ENCODE peak calls at places on chromosomes 7 and 10, in five cellular contexts. B is GM12892; E is activated CD8-positive, alpha-beta memory T cell treated with anti-CD3 and anti-CD28 coated beads for 1 hour; S is fibroblast of the aortic adventitia; K is GM12891. Q is an unnamed sample.

GRCh38 chr7:37684927-37685326 is 1.4 kb downstream of the GPR141 start:
- DNase-seq in B (no peak), E (no peak), S (no peak), K (no peak), Q (no peak)

GRCh38 chr7:42237891-42238531 is 1.0 kb upstream of the GLI3 start:
- DNase-seq in B (no peak), E (no peak), S (peak), K (no peak), Q (peak)

GRCh38 chr7:70014472-70015232 is 416.4 kb downstream of the AUTS2 start:
- DNase-seq in B (no peak), E (no peak), S (no peak), K (no peak), Q (no peak)

GRCh38 chr7:11341285-11341944 is 367.7 kb downstream of the PHF14 start:
- DNase-seq in B (no peak), E (no peak), S (peak), K (no peak), Q (no peak)

GRCh38 chr7:84948632-84949031 is 238.2 kb downstream of the SEMA3D start:
- DNase-seq in B (no peak), E (no peak), S (no peak), K (no peak), Q (no peak)

GRCh38 chr10:133378251-133379096 is 588 bp upstream of the PAOX start:
- DNase-seq in B (peak), E (no peak), S (peak), K (no peak), Q (peak)

GRCh38 chr7:134246761-134247160 is 70.0 kb downstream of the SLC35B4 start:
- DNase-seq in B (no peak), E (no peak), S (no peak), K (no peak), Q (no peak)

GRCh38 chr7:99693427-99694200 is 13.8 kb upstream of the CYP3A5 start:
- DNase-seq in B (no peak), E (no peak), S (no peak), K (no peak), Q (peak)

GRCh38 chr7:134788191-134788590 is 8.8 kb downstream of the CALD1 start:
- DNase-seq in B (no peak), E (no peak), S (no peak), K (no peak), Q (no peak)

GRCh38 chr7:5426226-5426475 is 2.5 kb upstream of the TNRC18 start:
- DNase-seq in B (no peak), E (no peak), S (peak), K (no peak), Q (no peak)

GRCh38 chr10:126247454-126247975 is 140.8 kb downstream of the ADAM12 start:
- DNase-seq in B (no peak), E (no peak), S (peak), K (no peak), Q (no peak)

GRCh38 chr7:106178593-106179134 is 66.6 kb upstream of the SYPL1 start:
- DNase-seq in B (no peak), E (no peak), S (peak), K (no peak), Q (no peak)

GRCh38 chr7:90262438-90262837 is 17.5 kb downstream of the CFAP69 start:
- DNase-seq in B (no peak), E (no peak), S (peak), K (no peak), Q (no peak)

GRCh38 chr7:23239253-23239652 is 7.3 kb upstream of the GPNMB start:
- DNase-seq in B (no peak), E (no peak), S (no peak), K (no peak), Q (no peak)

GRCh38 chr7:138267934-138268333 is 191.7 kb downstream of the AKR1D1 start:
- DNase-seq in B (no peak), E (no peak), S (no peak), K (no peak), Q (no peak)

GRCh38 chr10:5538892-5539651 is 14.3 kb downstream of the CALML3 start:
- DNase-seq in B (no peak), E (no peak), S (no peak), K (no peak), Q (no peak)

GRCh38 chr7:41425926-41426325 is 277.0 kb downstream of the INHBA start:
- DNase-seq in B (no peak), E (no peak), S (peak), K (no peak), Q (no peak)

GRCh38 chr7:31776616-31777015 is 89.6 kb downstream of the PPP1R17 start:
- DNase-seq in B (no peak), E (no peak), S (peak), K (no peak), Q (no peak)

GRCh38 chr10:3876563-3876962 is 91.6 kb upstream of the KLF6 start:
- DNase-seq in B (no peak), E (no peak), S (no peak), K (no peak), Q (no peak)

GRCh38 chr7:50212666-50213621 is 91.6 kb upstream of the IKZF1 start:
- DNase-seq in B (no peak), E (no peak), S (no peak), K (no peak), Q (no peak)

GRCh38 chr7:143229054-143229790 is 7.4 kb downstream of the TAS2R40 start:
- DNase-seq in B (no peak), E (no peak), S (no peak), K (no peak), Q (no peak)

GRCh38 chr7:301291-302053 is 11.5 kb downstream of the FOXL3 start:
- DNase-seq in B (no peak), E (no peak), S (no peak), K (no peak), Q (no peak)

GRCh38 chr7:139523988-139524815 is 717 bp downstream of the CLEC2L start:
- DNase-seq in B (no peak), E (no peak), S (no peak), K (no peak), Q (no peak)

GRCh38 chr7:99404977-99405320 is 3.4 kb downstream of the PDAP1 start:
- DNase-seq in B (no peak), E (no peak), S (no peak), K (no peak), Q (no peak)

GRCh38 chr7:154862153-154862791 is 140.7 kb downstream of the PAXIP1 start:
- DNase-seq in B (no peak), E (no peak), S (no peak), K (no peak), Q (no peak)

GRCh38 chr7:74284781-74285259 is 4.4 kb upstream of the CLIP2 start:
- DNase-seq in B (no peak), E (no peak), S (no peak), K (no peak), Q (no peak)

GRCh38 chr10:132151286-132151950 is 35.3 kb upstream of the DPYSL4 start:
- DNase-seq in B (no peak), E (no peak), S (no peak), K (no peak), Q (no peak)

GRCh38 chr7:45662540-45663166 is 88.5 kb downstream of the ADCY1 start:
- DNase-seq in B (no peak), E (no peak), S (no peak), K (no peak), Q (no peak)

GRCh38 chr10:89206402-89207180 is 526 bp downstream of the CH25H start:
- DNase-seq in B (peak), E (no peak), S (peak), K (no peak), Q (peak)

GRCh38 chr10:129914153-129914855 is 49.8 kb downstream of the EBF3 start:
- DNase-seq in B (no peak), E (no peak), S (no peak), K (no peak), Q (no peak)

GRCh38 chr10:32501906-32502305 is 56.0 kb downstream of the CCDC7 start:
- DNase-seq in B (no peak), E (no peak), S (no peak), K (no peak), Q (no peak)

GRCh38 chr7:158267737-158268435 is 319.7 kb downstream of the PTPRN2 start:
- DNase-seq in B (no peak), E (no peak), S (no peak), K (no peak), Q (no peak)

Q was measured in neural crest cell.